ENCODE peak calls at places on chromosomes 7 and 10, in six cellular contexts. One of them, this sample, is unnamed.
A peak's percentile ranks its signal among the peaks of the same experiment; 100 is the strongest.

GRCh38 chr10:101453791-101454718 is 100.1 kb downstream of the BTRC start:
- DNase-seq in colonic mucosa: no peak
- DNase-seq in heart left ventricle: no peak
- DNase-seq in right atrium auricular region: no peak
- DNase-seq in keratinocyte: no peak
- DNase-seq in A549: no peak
- DNase-seq in this sample: no peak

GRCh38 chr10:29618341-29619171 is 16.2 kb downstream of the SVIL start:
- DNase-seq in heart left ventricle: no peak
- DNase-seq in keratinocyte: no peak
- DNase-seq in right atrium auricular region: peak; percentile 64
- DNase-seq in colonic mucosa: peak; percentile 75
- DNase-seq in A549: no peak
- DNase-seq in this sample: no peak

GRCh38 chr10:70296406-70296899 is 12.6 kb upstream of the NPFFR1 start:
- DNase-seq in colonic mucosa: peak; percentile 59
- DNase-seq in right atrium auricular region: peak; percentile 91
- DNase-seq in A549: peak; percentile 31
- DNase-seq in heart left ventricle: peak; percentile 90
- DNase-seq in keratinocyte: no peak
- DNase-seq in this sample: peak; percentile 85

GRCh38 chr10:3720228-3721019 is 64.6 kb downstream of the KLF6 start:
- DNase-seq in colonic mucosa: no peak
- DNase-seq in right atrium auricular region: peak; percentile 82
- DNase-seq in keratinocyte: peak; percentile 49
- DNase-seq in A549: no peak
- DNase-seq in heart left ventricle: peak; percentile 52
- DNase-seq in this sample: no peak

GRCh38 chr7:92691578-92691977 is 101.4 kb upstream of the FAM133B start:
- DNase-seq in keratinocyte: no peak
- DNase-seq in heart left ventricle: no peak
- DNase-seq in right atrium auricular region: no peak
- DNase-seq in A549: peak; percentile 38
- DNase-seq in colonic mucosa: peak; percentile 42
- DNase-seq in this sample: peak; percentile 26

GRCh38 chr10:113518415-113518814 is 34.4 kb upstream of the HABP2 start:
- DNase-seq in A549: no peak
- DNase-seq in keratinocyte: no peak
- DNase-seq in heart left ventricle: no peak
- DNase-seq in colonic mucosa: no peak
- DNase-seq in right atrium auricular region: no peak
- DNase-seq in this sample: no peak

GRCh38 chr7:105745681-105746330 is 130.6 kb downstream of the ATXN7L1 start:
- DNase-seq in A549: no peak
- DNase-seq in heart left ventricle: no peak
- DNase-seq in right atrium auricular region: no peak
- DNase-seq in colonic mucosa: no peak
- DNase-seq in keratinocyte: no peak
- DNase-seq in this sample: no peak

GRCh38 chr7:5077740-5078139 is 32.1 kb downstream of the RBAK start:
- DNase-seq in heart left ventricle: no peak
- DNase-seq in keratinocyte: no peak
- DNase-seq in right atrium auricular region: no peak
- DNase-seq in A549: no peak
- DNase-seq in colonic mucosa: no peak
- DNase-seq in this sample: no peak

GRCh38 chr7:144656960-144657359 is 178.9 kb downstream of the TPK1 start:
- DNase-seq in right atrium auricular region: no peak
- DNase-seq in A549: no peak
- DNase-seq in heart left ventricle: no peak
- DNase-seq in keratinocyte: no peak
- DNase-seq in colonic mucosa: no peak
- DNase-seq in this sample: no peak

GRCh38 chr7:71193099-71193810 is 61.3 kb downstream of the GALNT17 start:
- DNase-seq in keratinocyte: no peak
- DNase-seq in right atrium auricular region: no peak
- DNase-seq in colonic mucosa: no peak
- DNase-seq in heart left ventricle: no peak
- DNase-seq in A549: no peak
- DNase-seq in this sample: no peak

GRCh38 chr10:80075781-80076180 is 2.7 kb upstream of the TMEM254 start:
- DNase-seq in heart left ventricle: no peak
- DNase-seq in keratinocyte: no peak
- DNase-seq in right atrium auricular region: no peak
- DNase-seq in A549: no peak
- DNase-seq in colonic mucosa: no peak
- DNase-seq in this sample: no peak

GRCh38 chr7:37822946-37823345 is 25.5 kb upstream of the NME8 start:
- DNase-seq in colonic mucosa: no peak
- DNase-seq in heart left ventricle: no peak
- DNase-seq in keratinocyte: no peak
- DNase-seq in A549: no peak
- DNase-seq in right atrium auricular region: no peak
- DNase-seq in this sample: no peak

GRCh38 chr7:1564603-1565022 is 5.2 kb downstream of the PSMG3 start:
- DNase-seq in colonic mucosa: no peak
- DNase-seq in right atrium auricular region: no peak
- DNase-seq in heart left ventricle: no peak
- DNase-seq in A549: no peak
- DNase-seq in keratinocyte: no peak
- DNase-seq in this sample: no peak

GRCh38 chr10:132498562-132499366 is 38.8 kb upstream of the INPP5A start:
- DNase-seq in keratinocyte: no peak
- DNase-seq in A549: no peak
- DNase-seq in right atrium auricular region: no peak
- DNase-seq in colonic mucosa: no peak
- DNase-seq in heart left ventricle: no peak
- DNase-seq in this sample: no peak

GRCh38 chr10:47022311-47023131 is 111.3 kb downstream of the PTPN20 start:
- DNase-seq in right atrium auricular region: peak; percentile 58
- DNase-seq in A549: no peak
- DNase-seq in keratinocyte: no peak
- DNase-seq in colonic mucosa: no peak
- DNase-seq in heart left ventricle: no peak
- DNase-seq in this sample: peak; percentile 3

GRCh38 chr10:6445671-6446278 is 134.3 kb downstream of the PRKCQ start:
- DNase-seq in A549: peak; percentile 25
- DNase-seq in keratinocyte: no peak
- DNase-seq in colonic mucosa: peak; percentile 56
- DNase-seq in right atrium auricular region: no peak
- DNase-seq in heart left ventricle: peak; percentile 16
- DNase-seq in this sample: peak; percentile 17

GRCh38 chr7:20991544-20991943 is 204.9 kb upstream of the SP8 start:
- DNase-seq in A549: no peak
- DNase-seq in colonic mucosa: no peak
- DNase-seq in keratinocyte: no peak
- DNase-seq in heart left ventricle: no peak
- DNase-seq in right atrium auricular region: no peak
- DNase-seq in this sample: no peak

GRCh38 chr10:25047902-25048301 is 31.5 kb downstream of the THNSL1 start:
- DNase-seq in keratinocyte: no peak
- DNase-seq in colonic mucosa: no peak
- DNase-seq in A549: no peak
- DNase-seq in heart left ventricle: peak; percentile 8
- DNase-seq in right atrium auricular region: no peak
- DNase-seq in this sample: no peak

GRCh38 chr10:65194131-65194530 is 1672.9 kb downstream of the REEP3 start:
- DNase-seq in heart left ventricle: no peak
- DNase-seq in keratinocyte: no peak
- DNase-seq in A549: no peak
- DNase-seq in colonic mucosa: no peak
- DNase-seq in right atrium auricular region: no peak
- DNase-seq in this sample: no peak

GRCh38 chr7:114865564-114865963 is 56.3 kb upstream of the MDFIC start:
- DNase-seq in colonic mucosa: peak; percentile 46
- DNase-seq in A549: peak; percentile 6
- DNase-seq in right atrium auricular region: peak; percentile 73
- DNase-seq in keratinocyte: no peak
- DNase-seq in heart left ventricle: peak; percentile 39
- DNase-seq in this sample: no peak

GRCh38 chr10:118259288-118259906 is 82.7 kb downstream of the FAM204A start:
- DNase-seq in keratinocyte: no peak
- DNase-seq in colonic mucosa: peak; percentile 28
- DNase-seq in right atrium auricular region: no peak
- DNase-seq in heart left ventricle: no peak
- DNase-seq in A549: peak; percentile 27
- DNase-seq in this sample: peak; percentile 71

DNA sequence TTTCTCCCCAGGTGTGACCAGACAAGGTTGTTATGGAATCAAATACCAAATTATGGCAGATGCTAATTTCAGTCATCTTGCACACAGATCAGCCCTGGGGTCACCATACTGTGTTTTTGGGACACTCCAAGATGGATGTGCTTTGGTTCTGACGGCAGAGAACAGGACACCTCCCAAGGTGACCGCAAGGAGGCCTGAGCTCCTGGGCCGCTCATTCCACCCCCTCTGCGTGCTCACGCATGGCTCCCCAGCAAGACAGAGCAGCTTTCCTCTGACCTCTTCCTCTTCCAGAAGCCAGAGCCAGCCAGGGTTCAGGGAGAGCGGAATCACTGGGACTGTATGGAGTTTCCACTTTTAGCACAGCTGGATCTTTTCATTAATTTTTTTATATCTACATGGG is 402.8 kb downstream of the DNAJB6 start:
- DNase-seq in A549: no peak
- DNase-seq in heart left ventricle: no peak
- DNase-seq in keratinocyte: no peak
- DNase-seq in right atrium auricular region: no peak
- DNase-seq in colonic mucosa: no peak
- DNase-seq in this sample: no peak
- H3K9me3 ChIP-seq in A549: no peaks in the 10 kb centered on the region
- H3K9me3 ChIP-seq in heart left ventricle: no peaks in the 10 kb centered on the region
- H3K9me3 ChIP-seq in keratinocyte: peaks cover 25% of the 10 kb centered on the region
- H3K9me3 ChIP-seq in right atrium auricular region: no peaks in the 10 kb centered on the region
- H3K9me3 ChIP-seq in colonic mucosa: no peaks in the 10 kb centered on the region
- H3K9me3 ChIP-seq in this sample: no peaks in the 10 kb centered on the region

DNA sequence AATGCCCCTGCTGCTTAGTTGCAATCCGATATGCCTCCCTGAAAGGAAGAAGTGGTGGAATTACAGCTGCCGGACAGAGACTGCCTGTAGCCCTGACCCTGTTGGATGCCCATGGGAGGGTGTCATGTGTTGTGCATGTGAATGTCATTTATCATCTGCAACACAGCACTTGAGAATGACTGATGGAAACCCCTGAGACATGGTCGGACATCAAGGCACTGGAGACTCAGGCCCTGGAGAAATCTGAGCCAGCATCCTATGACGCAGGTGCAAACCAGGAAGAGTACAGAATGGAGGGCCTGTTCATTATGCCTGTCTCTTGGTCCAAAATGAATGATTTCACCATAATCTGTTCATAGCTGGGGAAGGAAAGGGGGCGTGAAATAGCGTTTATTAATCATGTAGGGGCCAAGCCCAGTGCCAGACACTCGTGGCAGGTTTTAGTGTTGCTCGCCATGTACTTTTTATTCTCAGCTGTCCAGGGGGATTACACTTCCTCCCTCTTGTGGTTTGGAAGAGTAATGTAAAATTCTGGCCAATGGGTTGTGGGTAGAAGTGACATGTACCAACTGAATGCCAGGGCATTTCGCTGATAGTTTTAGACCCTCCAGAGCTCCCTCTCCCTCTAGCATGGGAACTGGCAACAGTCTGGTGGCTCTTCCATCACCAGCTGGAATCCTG is 23.0 kb upstream of the LEP start:
- DNase-seq in heart left ventricle: no peak
- DNase-seq in A549: peak; percentile 51
- DNase-seq in colonic mucosa: no peak
- DNase-seq in right atrium auricular region: no peak
- DNase-seq in keratinocyte: no peak
- DNase-seq in this sample: no peak
- TF ChIP-seq CTCF in heart left ventricle: no peak
- TF ChIP-seq CTCF in A549: no peak
- TF ChIP-seq CTCF in colonic mucosa: no peak
- TF ChIP-seq CTCF in right atrium auricular region: no peak
- TF ChIP-seq CTCF in keratinocyte: no peak
- TF ChIP-seq CTCF in this sample: peak; percentile 59

DNA sequence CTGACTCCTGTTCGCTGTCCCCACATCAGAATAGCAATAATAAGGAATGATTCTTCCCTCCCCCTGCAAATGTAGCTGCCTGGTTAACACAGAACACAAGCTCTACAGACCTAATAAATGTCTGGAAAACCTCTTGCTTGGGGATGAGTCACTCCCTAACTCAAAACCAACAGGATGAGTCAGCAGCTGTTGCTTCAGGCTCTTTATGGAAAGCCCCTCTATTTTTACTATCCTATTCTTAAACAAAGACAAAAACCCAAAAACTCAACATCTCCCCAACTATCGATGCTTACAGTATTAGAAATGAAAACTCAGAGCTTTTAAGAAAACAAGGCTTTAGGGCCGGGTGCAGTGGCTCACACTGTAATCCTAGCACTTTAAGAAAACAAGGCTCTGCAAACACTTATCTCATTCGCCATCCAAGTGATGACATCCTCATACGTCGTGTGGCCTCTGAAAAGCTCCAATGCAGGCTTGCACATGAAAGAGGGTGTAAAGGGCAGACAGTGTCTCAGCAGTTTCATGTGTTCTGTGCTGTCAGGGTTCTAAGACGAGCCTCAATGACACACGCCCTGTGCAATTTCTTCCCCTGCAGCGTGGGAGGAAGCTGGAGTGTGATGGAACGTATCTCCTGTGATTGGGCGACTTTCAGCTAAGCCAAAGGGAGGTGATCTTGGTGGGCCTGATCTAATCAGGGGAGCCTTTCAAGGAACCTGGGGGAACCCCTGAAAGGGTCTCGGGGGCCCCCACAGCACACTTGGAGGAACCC is 70.1 kb downstream of the AMZ1 start:
- DNase-seq in heart left ventricle: peak; percentile 44
- DNase-seq in keratinocyte: peak; percentile 90
- DNase-seq in A549: peak; percentile 72
- DNase-seq in colonic mucosa: peak; percentile 45
- DNase-seq in right atrium auricular region: peak; percentile 83
- DNase-seq in this sample: peak; percentile 78
- H3K4me3 ChIP-seq in heart left ventricle: no peak overlapping the region
- H3K4me3 ChIP-seq in keratinocyte: peak overlapping the region; percentile 29
- H3K4me3 ChIP-seq in A549: peak overlapping the region; percentile 16
- H3K4me3 ChIP-seq in colonic mucosa: no peak overlapping the region
- H3K4me3 ChIP-seq in right atrium auricular region: no peak overlapping the region
- H3K4me3 ChIP-seq in this sample: peak overlapping the region; percentile 32

GRCh38 chr10:129778571-129778970 is 185.5 kb downstream of the EBF3 start:
- DNase-seq in A549: no peak
- DNase-seq in right atrium auricular region: no peak
- DNase-seq in heart left ventricle: no peak
- DNase-seq in colonic mucosa: no peak
- DNase-seq in keratinocyte: no peak
- DNase-seq in this sample: no peak

GRCh38 chr10:129777687-129778086 is 186.4 kb downstream of the EBF3 start:
- DNase-seq in colonic mucosa: no peak
- DNase-seq in keratinocyte: no peak
- DNase-seq in A549: no peak
- DNase-seq in heart left ventricle: no peak
- DNase-seq in right atrium auricular region: no peak
- DNase-seq in this sample: no peak

GRCh38 chr10:129779126-129779525 is 184.9 kb downstream of the EBF3 start:
- DNase-seq in A549: no peak
- DNase-seq in right atrium auricular region: no peak
- DNase-seq in keratinocyte: no peak
- DNase-seq in colonic mucosa: no peak
- DNase-seq in heart left ventricle: no peak
- DNase-seq in this sample: no peak

GRCh38 chr10:129780901-129781795 is 182.9 kb downstream of the EBF3 start:
- DNase-seq in heart left ventricle: no peak
- DNase-seq in colonic mucosa: no peak
- DNase-seq in keratinocyte: no peak
- DNase-seq in right atrium auricular region: no peak
- DNase-seq in A549: no peak
- DNase-seq in this sample: no peak

GRCh38 chr10:129780158-129780557 is 183.9 kb downstream of the EBF3 start:
- DNase-seq in right atrium auricular region: no peak
- DNase-seq in heart left ventricle: no peak
- DNase-seq in colonic mucosa: no peak
- DNase-seq in keratinocyte: no peak
- DNase-seq in A549: no peak
- DNase-seq in this sample: no peak
- H3K9me3 ChIP-seq in right atrium auricular region: no peaks in the 10 kb centered on the region
- H3K9me3 ChIP-seq in heart left ventricle: no peaks in the 10 kb centered on the region
- H3K9me3 ChIP-seq in colonic mucosa: no peaks in the 10 kb centered on the region
- H3K9me3 ChIP-seq in keratinocyte: peaks cover 8% of the 10 kb centered on the region
- H3K9me3 ChIP-seq in A549: no peaks in the 10 kb centered on the region
- H3K9me3 ChIP-seq in this sample: no peaks in the 10 kb centered on the region

This sample was measured in BE2C.